ENCODE peak calls at places on chromosomes 1 and 21, in five cellular contexts. One of them, this sample, is unnamed.

GRCh38 chr1:227909188-227909587 is 38.5 kb downstream of the WNT9A start:
- DNase-seq in fibroblast of lung: no peak
- DNase-seq in neuronal stem cell: no peak
- DNase-seq in astrocyte: no peak
- DNase-seq in mammary epithelial cell: no peak
- DNase-seq in this sample: no peak

GRCh38 chr1:115179397-115179835 is 90.1 kb upstream of the TSPAN2 start:
- DNase-seq in fibroblast of lung: peak
- DNase-seq in neuronal stem cell: no peak
- DNase-seq in astrocyte: peak
- DNase-seq in mammary epithelial cell: peak
- DNase-seq in this sample: peak

GRCh38 chr1:230584660-230585059 is 57.6 kb upstream of the COG2 start:
- DNase-seq in astrocyte: no peak
- DNase-seq in mammary epithelial cell: no peak
- DNase-seq in neuronal stem cell: no peak
- DNase-seq in fibroblast of lung: no peak
- DNase-seq in this sample: no peak

GRCh38 chr1:30302808-30303310 is 420.5 kb downstream of the MATN1 start:
- DNase-seq in astrocyte: no peak
- DNase-seq in neuronal stem cell: no peak
- DNase-seq in fibroblast of lung: no peak
- DNase-seq in mammary epithelial cell: no peak
- DNase-seq in this sample: no peak

GRCh38 chr1:167630568-167631385 is 745 bp downstream of the RCSD1 start:
- DNase-seq in astrocyte: no peak
- DNase-seq in mammary epithelial cell: no peak
- DNase-seq in fibroblast of lung: no peak
- DNase-seq in neuronal stem cell: no peak
- DNase-seq in this sample: no peak

GRCh38 chr1:212700892-212701819 is 1.5 kb upstream of the BATF3 start:
- DNase-seq in mammary epithelial cell: no peak
- DNase-seq in fibroblast of lung: peak
- DNase-seq in astrocyte: peak
- DNase-seq in neuronal stem cell: no peak
- DNase-seq in this sample: peak

GRCh38 chr21:45767071-45768006 is 123.8 kb downstream of the PCBP3 start:
- DNase-seq in astrocyte: peak
- DNase-seq in neuronal stem cell: no peak
- DNase-seq in fibroblast of lung: peak
- DNase-seq in mammary epithelial cell: no peak
- DNase-seq in this sample: no peak

GRCh38 chr1:25819496-25820246 is at the start of gene MTFR1L:
- DNase-seq in neuronal stem cell: peak
- DNase-seq in fibroblast of lung: peak
- DNase-seq in astrocyte: peak
- DNase-seq in mammary epithelial cell: peak
- DNase-seq in this sample: peak

GRCh38 chr1:23657659-23658275 is 33.8 kb upstream of the RPL11 start:
- DNase-seq in astrocyte: no peak
- DNase-seq in fibroblast of lung: peak
- DNase-seq in neuronal stem cell: peak
- DNase-seq in mammary epithelial cell: peak
- DNase-seq in this sample: peak

GRCh38 chr21:29194847-29195246 is 64.4 kb downstream of the MAP3K7CL start:
- DNase-seq in fibroblast of lung: peak
- DNase-seq in astrocyte: no peak
- DNase-seq in neuronal stem cell: no peak
- DNase-seq in mammary epithelial cell: no peak
- DNase-seq in this sample: peak

GRCh38 chr1:230401763-230402294 is 24.3 kb downstream of the PGBD5 start:
- DNase-seq in astrocyte: peak
- DNase-seq in neuronal stem cell: no peak
- DNase-seq in fibroblast of lung: peak
- DNase-seq in mammary epithelial cell: no peak
- DNase-seq in this sample: peak

GRCh38 chr1:156476501-156477298 is 23.9 kb downstream of the MEF2D start:
- DNase-seq in mammary epithelial cell: peak
- DNase-seq in neuronal stem cell: no peak
- DNase-seq in astrocyte: peak
- DNase-seq in fibroblast of lung: peak
- DNase-seq in this sample: peak

GRCh38 chr21:26626187-26626586 is 53.1 kb upstream of the CYYR1 start:
- DNase-seq in neuronal stem cell: no peak
- DNase-seq in mammary epithelial cell: no peak
- DNase-seq in astrocyte: no peak
- DNase-seq in fibroblast of lung: no peak
- DNase-seq in this sample: no peak

GRCh38 chr1:166089804-166090203 is 77.0 kb downstream of the FAM78B start:
- DNase-seq in astrocyte: no peak
- DNase-seq in neuronal stem cell: no peak
- DNase-seq in fibroblast of lung: no peak
- DNase-seq in mammary epithelial cell: no peak
- DNase-seq in this sample: no peak

GRCh38 chr1:79006564-79006963 is at the start of gene ADGRL4:
- DNase-seq in mammary epithelial cell: no peak
- DNase-seq in astrocyte: peak
- DNase-seq in fibroblast of lung: peak
- DNase-seq in neuronal stem cell: peak
- DNase-seq in this sample: peak

GRCh38 chr21:35925497-35925896 is 134.8 kb downstream of the SETD4 start:
- DNase-seq in mammary epithelial cell: peak
- DNase-seq in fibroblast of lung: peak
- DNase-seq in astrocyte: peak
- DNase-seq in neuronal stem cell: no peak
- DNase-seq in this sample: peak

GRCh38 chr1:33507661-33508060 is 35.2 kb downstream of the ZSCAN20 start:
- DNase-seq in mammary epithelial cell: no peak
- DNase-seq in neuronal stem cell: no peak
- DNase-seq in fibroblast of lung: no peak
- DNase-seq in astrocyte: no peak
- DNase-seq in this sample: no peak

GRCh38 chr1:90208949-90209348 is 214.0 kb downstream of the ZNF326 start:
- DNase-seq in mammary epithelial cell: no peak
- DNase-seq in astrocyte: no peak
- DNase-seq in fibroblast of lung: no peak
- DNase-seq in neuronal stem cell: no peak
- DNase-seq in this sample: no peak

GRCh38 chr1:6962390-6962955 is 177.2 kb downstream of the CAMTA1 start:
- DNase-seq in mammary epithelial cell: no peak
- DNase-seq in neuronal stem cell: no peak
- DNase-seq in fibroblast of lung: peak
- DNase-seq in astrocyte: no peak
- DNase-seq in this sample: no peak

GRCh38 chr1:154809436-154810413 is 60.4 kb downstream of the KCNN3 start:
- DNase-seq in fibroblast of lung: peak
- DNase-seq in astrocyte: peak
- DNase-seq in neuronal stem cell: no peak
- DNase-seq in mammary epithelial cell: peak
- DNase-seq in this sample: peak

GRCh38 chr1:162079023-162079422 is 9.5 kb downstream of the NOS1AP start:
- DNase-seq in astrocyte: no peak
- DNase-seq in fibroblast of lung: no peak
- DNase-seq in mammary epithelial cell: no peak
- DNase-seq in neuronal stem cell: no peak
- DNase-seq in this sample: no peak

GRCh38 chr1:173868266-173869107 is at the start of gene ZBTB37:
- DNase-seq in astrocyte: peak
- DNase-seq in fibroblast of lung: peak
- DNase-seq in mammary epithelial cell: peak
- DNase-seq in neuronal stem cell: peak
- DNase-seq in this sample: peak

GRCh38 chr1:228457396-228458176 is 29.6 kb upstream of the RNF187 start:
- DNase-seq in neuronal stem cell: peak
- DNase-seq in astrocyte: peak
- DNase-seq in mammary epithelial cell: peak
- DNase-seq in fibroblast of lung: peak
- DNase-seq in this sample: peak

GRCh38 chr21:42737969-42738590 is 84.7 kb downstream of the PDE9A start:
- DNase-seq in mammary epithelial cell: no peak
- DNase-seq in neuronal stem cell: no peak
- DNase-seq in astrocyte: no peak
- DNase-seq in fibroblast of lung: no peak
- DNase-seq in this sample: peak
- H3K9ac ChIP-seq in mammary epithelial cell: no peak
- H3K9ac ChIP-seq in neuronal stem cell: no peak
- H3K9ac ChIP-seq in astrocyte: no peak
- H3K9ac ChIP-seq in fibroblast of lung: no peak
- H3K9ac ChIP-seq in this sample: peak

GRCh38 chr1:5156416-5156815 is 502.0 kb downstream of the AJAP1 start:
- DNase-seq in mammary epithelial cell: no peak
- DNase-seq in fibroblast of lung: no peak
- DNase-seq in astrocyte: no peak
- DNase-seq in neuronal stem cell: no peak
- DNase-seq in this sample: no peak
- H3K9ac ChIP-seq in mammary epithelial cell: no peak
- H3K9ac ChIP-seq in fibroblast of lung: no peak
- H3K9ac ChIP-seq in astrocyte: no peak
- H3K9ac ChIP-seq in neuronal stem cell: no peak
- H3K9ac ChIP-seq in this sample: no peak

GRCh38 chr1:67879485-67879884 is 46.2 kb upstream of the GNG12 start:
- DNase-seq in mammary epithelial cell: no peak
- DNase-seq in astrocyte: no peak
- DNase-seq in neuronal stem cell: no peak
- DNase-seq in fibroblast of lung: no peak
- DNase-seq in this sample: no peak
- H3K9ac ChIP-seq in mammary epithelial cell: no peak
- H3K9ac ChIP-seq in astrocyte: no peak
- H3K9ac ChIP-seq in neuronal stem cell: no peak
- H3K9ac ChIP-seq in fibroblast of lung: no peak
- H3K9ac ChIP-seq in this sample: no peak

DNA sequence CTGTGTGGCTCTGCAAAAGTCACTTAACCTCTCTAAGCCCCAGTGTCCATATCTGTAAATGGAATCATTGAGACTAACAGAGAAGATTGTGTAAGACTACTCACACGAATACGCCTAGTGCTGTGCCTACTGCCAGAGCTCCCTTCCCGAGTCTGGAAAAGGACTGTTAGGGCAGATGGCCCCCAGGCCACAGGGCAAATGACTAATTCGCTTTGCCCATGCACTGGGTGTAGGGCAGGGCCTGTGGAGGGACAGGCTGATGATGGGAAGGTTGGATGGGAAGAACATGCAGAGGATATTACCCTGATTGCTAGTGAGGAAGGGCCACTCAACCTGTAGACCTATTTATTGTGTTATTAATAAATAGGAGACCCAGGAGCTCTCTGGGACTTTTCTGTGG is 4.2 kb upstream of the GPR61 start:
- DNase-seq in astrocyte: no peak
- DNase-seq in neuronal stem cell: no peak
- DNase-seq in fibroblast of lung: no peak
- DNase-seq in mammary epithelial cell: no peak
- DNase-seq in this sample: peak
- H3K9ac ChIP-seq in astrocyte: no peak
- H3K9ac ChIP-seq in neuronal stem cell: no peak
- H3K9ac ChIP-seq in fibroblast of lung: no peak
- H3K9ac ChIP-seq in mammary epithelial cell: no peak
- H3K9ac ChIP-seq in this sample: no peak

GRCh38 chr1:147579532-147580199 is 38.4 kb downstream of the BCL9 start:
- DNase-seq in neuronal stem cell: no peak
- DNase-seq in fibroblast of lung: peak
- DNase-seq in astrocyte: peak
- DNase-seq in mammary epithelial cell: no peak
- DNase-seq in this sample: peak
- H3K9ac ChIP-seq in neuronal stem cell: no peak
- H3K9ac ChIP-seq in fibroblast of lung: no peak
- H3K9ac ChIP-seq in astrocyte: no peak
- H3K9ac ChIP-seq in mammary epithelial cell: no peak
- H3K9ac ChIP-seq in this sample: peak

DNA sequence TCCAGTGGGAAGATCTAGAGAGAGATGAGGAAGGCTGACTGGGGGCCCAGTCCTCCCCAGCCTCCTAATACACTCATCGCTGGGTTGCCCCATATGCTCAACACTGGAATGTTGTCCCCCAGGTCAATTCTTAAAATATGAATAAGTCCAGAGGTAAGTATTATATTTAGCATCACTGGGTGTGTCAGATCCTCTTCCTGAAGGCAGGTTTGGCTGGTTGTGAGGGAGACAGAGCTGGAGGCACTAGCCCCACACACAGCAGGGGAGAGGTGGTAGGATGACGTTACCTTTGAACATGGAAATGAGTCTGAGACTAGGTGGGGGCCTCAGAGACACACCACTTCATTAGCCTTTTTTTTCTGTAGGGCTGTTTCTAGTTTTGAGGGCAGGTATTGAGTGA is 42.6 kb downstream of the SLC44A3 start:
- DNase-seq in astrocyte: no peak
- DNase-seq in fibroblast of lung: no peak
- DNase-seq in mammary epithelial cell: peak
- DNase-seq in neuronal stem cell: no peak
- DNase-seq in this sample: no peak
- H3K9ac ChIP-seq in astrocyte: peak
- H3K9ac ChIP-seq in fibroblast of lung: no peak
- H3K9ac ChIP-seq in mammary epithelial cell: peak
- H3K9ac ChIP-seq in neuronal stem cell: no peak
- H3K9ac ChIP-seq in this sample: peak